ENCODE peak calls at places on chromosomes 1 and 21, in eight cellular contexts. H is GM06990, Z is WTC11, D is GM10248, F is fibroblast of lung, G is nephron progenitor cell, V is HFFc6, L is lower leg skin. X is an unnamed sample.

GRCh38 chr1:159510223-159510530 is 25.6 kb downstream of the OR10J5 start:
- DNase-seq in H (no peak), Z (no peak), D (no peak), F (no peak), G (no peak), V (no peak), L (no peak), X (no peak)

GRCh38 chr1:109399326-109399957 is 1.7 kb upstream of the SORT1 start:
- DNase-seq in H (no peak), Z (no peak), D (peak), F (peak), G (peak), V (peak), L (no peak), X (no peak)

GRCh38 chr1:89001510-89001909 is 9.1 kb upstream of the KYAT3 start:
- DNase-seq in H (no peak), Z (no peak), D (no peak), F (peak), G (no peak), V (peak), L (no peak), X (no peak)

GRCh38 chr1:41641483-41641829 is 157.0 kb upstream of the EDN2 start:
- DNase-seq in H (peak), Z (no peak), D (peak), F (no peak), G (no peak), V (no peak), L (no peak), X (peak)

GRCh38 chr1:54543729-54544496 is 4.1 kb upstream of the ACOT11 start:
- DNase-seq in H (no peak), Z (no peak), D (no peak), F (peak), G (no peak), V (peak), L (no peak), X (no peak)

GRCh38 chr1:33009561-33009960 is 27.1 kb downstream of the AK2 start:
- DNase-seq in H (no peak), Z (no peak), D (no peak), F (no peak), G (no peak), V (no peak), L (no peak), X (no peak)

GRCh38 chr1:241813768-241814270 is 34.2 kb upstream of the EXO1 start:
- DNase-seq in H (no peak), Z (no peak), D (no peak), F (no peak), G (no peak), V (no peak), L (no peak), X (no peak)

GRCh38 chr1:53572061-53572801 is 113.0 kb downstream of the DMRTB1 start:
- DNase-seq in H (no peak), Z (peak), D (no peak), F (peak), G (no peak), V (peak), L (peak), X (no peak)

GRCh38 chr1:31571340-31572295 is 4.7 kb upstream of the TINAGL1 start:
- DNase-seq in H (no peak), Z (no peak), D (no peak), F (no peak), G (no peak), V (no peak), L (no peak), X (no peak)

GRCh38 chr1:15764269-15764764 is 5.7 kb downstream of the FBLIM1 start:
- DNase-seq in H (no peak), Z (no peak), D (no peak), F (no peak), G (no peak), V (no peak), L (no peak), X (no peak)

GRCh38 chr1:173663159-173663558 is 6.5 kb downstream of the ANKRD45 start:
- DNase-seq in H (no peak), Z (no peak), D (no peak), F (no peak), G (no peak), V (no peak), L (no peak), X (no peak)

GRCh38 chr1:17195731-17196130 is 9.2 kb upstream of the PADI1 start:
- DNase-seq in H (no peak), Z (no peak), D (no peak), F (no peak), G (no peak), V (no peak), L (no peak), X (no peak)

GRCh38 chr1:92945748-92946270 is 15.5 kb downstream of the DIPK1A start:
- DNase-seq in H (no peak), Z (no peak), D (no peak), F (no peak), G (no peak), V (no peak), L (no peak), X (no peak)

GRCh38 chr1:112704908-112705627 is 1.9 kb downstream of the RHOC start:
- DNase-seq in H (peak), Z (peak), D (peak), F (peak), G (peak), V (peak), L (peak), X (peak)

GRCh38 chr21:45153358-45154318 is 79.3 kb downstream of the ADARB1 start:
- DNase-seq in H (no peak), Z (no peak), D (no peak), F (peak), G (no peak), V (peak), L (peak), X (peak)

GRCh38 chr1:48356901-48357300 is 115.1 kb downstream of the SPATA6 start:
- DNase-seq in H (no peak), Z (no peak), D (no peak), F (no peak), G (no peak), V (no peak), L (no peak), X (no peak)

GRCh38 chr1:203271018-203271743 is 34.1 kb upstream of the BTG2 start:
- DNase-seq in H (no peak), Z (peak), D (peak), F (peak), G (no peak), V (peak), L (peak), X (no peak)

GRCh38 chr1:157170677-157171515 is 32.7 kb upstream of the ETV3 start:
- DNase-seq in H (no peak), Z (peak), D (no peak), F (no peak), G (peak), V (peak), L (no peak), X (no peak)

GRCh38 chr1:43313771-43314170 is 13.0 kb downstream of the TIE1 start:
- DNase-seq in H (no peak), Z (no peak), D (no peak), F (no peak), G (no peak), V (no peak), L (no peak), X (no peak)

GRCh38 chr1:205579711-205580110 is 52.1 kb downstream of the ELK4 start:
- DNase-seq in H (no peak), Z (no peak), D (no peak), F (no peak), G (no peak), V (no peak), L (no peak), X (no peak)

GRCh38 chr1:77407738-77408375 is 126.0 kb downstream of the AK5 start:
- DNase-seq in H (no peak), Z (no peak), D (no peak), F (peak), G (no peak), V (peak), L (no peak), X (no peak)

GRCh38 chr1:108050911-108051624 is 86.1 kb upstream of the VAV3 start:
- DNase-seq in H (no peak), Z (no peak), D (no peak), F (peak), G (no peak), V (no peak), L (no peak), X (no peak)

GRCh38 chr1:22383526-22384291 is 67.9 kb upstream of the ZBTB40 start:
- DNase-seq in H (no peak), Z (no peak), D (no peak), F (no peak), G (no peak), V (no peak), L (no peak), X (no peak)

GRCh38 chr1:200971428-200971903 is 52.0 kb downstream of the KIF21B start:
- DNase-seq in H (peak), Z (no peak), D (peak), F (no peak), G (no peak), V (no peak), L (no peak), X (no peak)

GRCh38 chr1:78490861-78491310 is at the start of gene PTGFR:
- DNase-seq in H (peak), Z (peak), D (no peak), F (peak), G (peak), V (peak), L (peak), X (no peak)

GRCh38 chr1:109768700-109769325 is 5.1 kb upstream of the EPS8L3 start:
- DNase-seq in H (no peak), Z (peak), D (no peak), F (no peak), G (no peak), V (no peak), L (no peak), X (no peak)

GRCh38 chr1:171251042-171251740 is 2.9 kb downstream of the FMO1 start:
- DNase-seq in H (no peak), Z (peak), D (no peak), F (peak), G (peak), V (no peak), L (no peak), X (no peak)

GRCh38 chr21:34890724-34891609 is 158.1 kb downstream of the RUNX1 start:
- DNase-seq in H (no peak), Z (peak), D (no peak), F (peak), G (peak), V (no peak), L (no peak), X (peak)

GRCh38 chr1:115748396-115749130 is 20.0 kb downstream of the CASQ2 start:
- DNase-seq in H (no peak), Z (no peak), D (no peak), F (peak), G (no peak), V (peak), L (no peak), X (no peak)

GRCh38 chr1:41662061-41662655 is 177.7 kb upstream of the EDN2 start:
- DNase-seq in H (peak), Z (peak), D (peak), F (peak), G (peak), V (peak), L (no peak), X (no peak)

GRCh38 chr1:80656011-80656627 is 1144.6 kb upstream of the ADGRL2 start:
- DNase-seq in H (no peak), Z (peak), D (peak), F (peak), G (peak), V (no peak), L (no peak), X (no peak)

GRCh38 chr1:70827030-70827429 is 220.6 kb downstream of the PTGER3 start:
- DNase-seq in H (no peak), Z (no peak), D (no peak), F (no peak), G (no peak), V (no peak), L (no peak), X (no peak)

GRCh38 chr1:89070509-89070908 is 5.5 kb upstream of the GBP1 start:
- DNase-seq in H (no peak), Z (no peak), D (no peak), F (no peak), G (no peak), V (no peak), L (no peak), X (no peak)

GRCh38 chr1:232017057-232017456 is 390.5 kb downstream of the DISC1 start:
- DNase-seq in H (no peak), Z (no peak), D (no peak), F (no peak), G (no peak), V (no peak), L (no peak), X (no peak)

GRCh38 chr21:41796476-41797080 is 29.7 kb upstream of the RIPK4 start:
- DNase-seq in H (no peak), Z (no peak), D (no peak), F (no peak), G (no peak), V (no peak), L (no peak), X (no peak)

GRCh38 chr1:228222548-228222947 is 14.7 kb downstream of the OBSCN start:
- DNase-seq in H (no peak), Z (no peak), D (no peak), F (no peak), G (no peak), V (no peak), L (no peak), X (no peak)

GRCh38 chr21:39564200-39564599 is 48.5 kb upstream of the B3GALT5 start:
- DNase-seq in H (no peak), Z (no peak), D (no peak), F (no peak), G (no peak), V (no peak), L (no peak), X (no peak)

GRCh38 chr1:228512852-228513243 is 25.7 kb downstream of the RNF187 start:
- DNase-seq in H (no peak), Z (no peak), D (no peak), F (no peak), G (no peak), V (no peak), L (no peak), X (peak)

DNA sequence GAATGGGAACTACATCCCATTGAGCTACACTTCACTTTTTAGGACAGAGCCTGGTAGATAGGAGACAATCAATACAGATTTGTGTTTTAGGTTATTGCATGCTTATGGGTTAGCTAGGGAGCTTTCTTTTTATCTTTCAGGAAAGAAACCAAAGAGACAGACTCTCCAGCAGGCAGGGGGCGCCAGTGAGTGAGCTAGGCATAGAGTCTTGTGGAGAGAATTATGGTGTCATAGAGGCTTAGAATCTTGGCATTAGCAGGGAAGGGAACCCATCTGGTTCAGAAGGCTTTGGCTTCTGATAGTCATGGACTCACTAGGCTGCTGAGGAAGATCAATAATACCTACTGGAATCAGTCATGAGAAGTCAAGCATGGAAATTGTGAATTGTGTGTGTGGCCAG is at the start of gene SMCP:
- DNase-seq in H (no peak), Z (peak), D (no peak), F (no peak), G (peak), V (no peak), L (no peak), X (no peak)
- TF ChIP-seq CTCF in H (peak), Z (peak), D (peak), F (no peak), G (no peak), V (peak), L (no peak), X (no peak)

DNA sequence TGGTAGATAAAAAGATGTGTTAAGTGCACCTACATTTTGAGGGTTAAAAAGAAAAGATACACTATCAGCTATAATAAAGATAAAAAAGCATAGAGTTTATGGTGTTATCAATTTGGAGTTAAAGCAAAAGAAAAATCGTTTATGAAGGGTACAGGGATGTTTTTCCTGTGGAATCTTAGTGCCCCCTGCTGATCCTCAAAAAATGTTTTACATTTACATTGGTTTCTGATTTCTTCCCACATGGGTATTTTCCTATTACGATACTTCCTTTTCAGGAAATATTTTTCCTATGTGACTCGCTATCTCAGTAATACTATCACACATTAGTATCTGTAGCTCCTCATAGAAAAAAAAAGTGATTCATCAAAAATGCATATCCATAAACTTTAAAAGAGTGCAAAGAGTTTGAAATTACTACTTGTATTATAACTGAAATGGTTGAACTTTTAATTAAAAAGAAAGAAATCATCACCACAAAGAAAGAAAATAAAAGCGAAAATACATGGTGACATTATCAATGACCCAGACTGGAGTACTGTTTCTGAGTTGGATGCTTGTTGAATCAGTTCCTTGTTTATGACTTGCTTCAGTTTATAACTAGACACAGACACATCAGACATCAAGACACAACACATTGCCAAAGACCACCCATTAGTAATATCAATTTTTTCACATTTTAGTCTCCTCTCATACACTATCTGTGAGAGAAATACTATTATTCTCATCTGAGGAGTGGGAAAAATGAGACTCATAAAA is 293.2 kb downstream of the MRPL39 start:
- DNase-seq in H (no peak), Z (no peak), D (no peak), F (peak), G (no peak), V (peak), L (no peak), X (no peak)
- TF ChIP-seq CTCF in H (peak), Z (no peak), D (peak), F (peak), G (no peak), V (peak), L (no peak), X (no peak)

GRCh38 chr21:25350056-25350455 is 257.2 kb downstream of the MRPL39 start:
- DNase-seq in H (no peak), Z (peak), D (peak), F (peak), G (peak), V (peak), L (no peak), X (no peak)
- TF ChIP-seq CTCF in H (peak), Z (peak), D (peak), F (peak), G (peak), V (peak), L (no peak), X (no peak)

DNA sequence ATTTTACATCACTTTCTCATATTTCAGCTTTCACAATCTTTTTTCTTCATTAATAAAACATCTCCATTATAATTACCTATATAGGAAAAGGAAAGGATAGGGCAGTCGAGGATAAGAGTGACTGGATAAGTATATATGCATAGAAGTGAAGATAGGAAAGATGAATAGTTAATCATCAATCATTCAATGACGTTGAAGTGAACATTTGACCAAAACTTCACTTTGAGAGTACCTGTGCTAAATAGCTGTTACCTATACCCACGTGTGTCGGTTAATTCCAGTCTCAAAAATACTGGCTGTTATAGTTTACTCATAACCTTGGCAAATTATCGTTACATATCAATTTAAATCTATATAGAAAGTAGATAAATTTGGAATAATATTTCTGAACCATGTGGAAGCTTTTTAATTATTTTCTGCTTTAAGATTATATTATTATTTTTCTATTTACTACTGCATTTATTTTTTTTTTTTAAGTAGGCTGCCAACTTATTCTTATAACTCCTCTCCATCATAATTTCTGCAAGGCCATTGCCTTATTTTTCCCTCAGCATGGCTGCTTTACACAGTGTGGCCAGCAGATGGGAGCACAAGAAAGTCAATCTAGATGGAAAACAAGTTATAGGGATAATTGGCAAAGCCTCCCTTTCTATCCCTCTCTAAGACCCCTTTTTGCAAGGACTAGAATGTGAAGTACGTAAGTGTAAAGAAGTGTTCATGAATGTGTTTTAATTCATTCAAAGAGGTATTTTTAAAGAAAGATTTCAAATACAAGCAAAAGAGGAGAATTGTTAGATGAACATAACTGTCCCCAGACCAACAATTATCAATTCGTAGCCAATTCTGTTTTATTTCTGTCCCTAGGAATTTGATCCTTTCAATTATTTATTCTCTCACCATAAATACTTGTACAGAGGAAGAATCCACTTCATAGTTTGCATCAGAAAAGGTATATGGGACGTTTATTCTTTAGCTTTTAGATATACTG is 290.4 kb downstream of the KCNT2 start:
- DNase-seq in H (no peak), Z (peak), D (no peak), F (peak), G (peak), V (peak), L (no peak), X (no peak)
- TF ChIP-seq CTCF in H (peak), Z (no peak), D (peak), F (peak), G (peak), V (peak), L (no peak), X (no peak)

GRCh38 chr1:177926201-177926600 is 43.7 kb downstream of the SEC16B start:
- DNase-seq in H (no peak), Z (no peak), D (no peak), F (peak), G (no peak), V (no peak), L (no peak), X (no peak)

GRCh38 chr1:177925006-177925405 is 44.9 kb downstream of the SEC16B start:
- DNase-seq in H (no peak), Z (no peak), D (no peak), F (peak), G (no peak), V (no peak), L (no peak), X (no peak)

GRCh38 chr1:177923441-177923840 is 46.4 kb downstream of the SEC16B start:
- DNase-seq in H (no peak), Z (no peak), D (no peak), F (no peak), G (no peak), V (no peak), L (no peak), X (no peak)

GRCh38 chr1:177922209-177922608 is 47.6 kb downstream of the SEC16B start:
- DNase-seq in H (no peak), Z (no peak), D (no peak), F (no peak), G (no peak), V (no peak), L (no peak), X (no peak)

DNA sequence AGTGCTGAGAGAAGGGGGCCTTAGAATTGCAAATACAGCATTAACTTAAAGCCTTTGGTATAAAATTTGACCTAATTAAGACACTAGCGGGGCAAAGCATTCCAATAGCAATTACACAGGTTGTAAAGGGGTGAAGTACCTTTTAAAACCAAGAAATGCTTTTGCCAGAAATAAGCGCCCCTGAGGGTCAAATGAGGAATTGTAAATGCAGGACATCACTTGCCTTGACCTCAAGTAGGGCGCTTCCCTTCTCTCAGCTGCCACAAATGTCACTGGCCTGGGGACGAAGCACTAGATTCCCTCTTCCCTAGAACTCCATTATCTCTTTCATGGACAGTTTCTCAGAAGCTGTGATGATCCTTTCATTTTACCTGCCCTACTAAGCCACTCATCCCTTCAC is 48.3 kb downstream of the SEC16B start:
- DNase-seq in H (no peak), Z (no peak), D (no peak), F (no peak), G (no peak), V (no peak), L (no peak), X (no peak)
- TF ChIP-seq CTCF in H (no peak), Z (no peak), D (no peak), F (no peak), G (no peak), V (no peak), L (no peak), X (no peak)

GRCh38 chr21:38334866-38335265 is 78.1 kb downstream of the KCNJ15 start:
- DNase-seq in H (no peak), Z (no peak), D (no peak), F (no peak), G (no peak), V (no peak), L (no peak), X (no peak)
- TF ChIP-seq CTCF in H (no peak), Z (no peak), D (no peak), F (no peak), G (no peak), V (no peak), L (no peak), X (no peak)